ENCODE peak calls at places on chromosomes 1 and 21, in nine cellular contexts. Z, H, I, F, N, D, A, W and L are unnamed samples.

GRCh38 chr1:109509176-109510134 is at the start of gene AMIGO1:
- DNase-seq in H (peak), W (peak), Z (no peak), I (peak), N (no peak), D (peak), F (no peak), A (peak), L (peak)

GRCh38 chr1:1623181-1623630 is 7.9 kb downstream of the MIB2 start:
- DNase-seq in N (no peak), W (no peak), Z (no peak), A (no peak), I (no peak), H (no peak), F (no peak), D (no peak), L (no peak)

GRCh38 chr1:186865253-186865652 is 36.5 kb downstream of the PLA2G4A start:
- DNase-seq in H (no peak), I (no peak), N (no peak), D (no peak), F (no peak), A (no peak), W (no peak), Z (no peak), L (no peak)

GRCh38 chr1:78688701-78689100 is 39.1 kb downstream of the IFI44 start:
- DNase-seq in F (no peak), A (no peak), Z (no peak), W (peak), H (peak), N (no peak), D (no peak), I (peak), L (no peak)

GRCh38 chr1:160993544-160993943 is 27.4 kb downstream of the F11R start:
- DNase-seq in D (no peak), I (peak), Z (no peak), H (peak), F (no peak), A (no peak), N (no peak), W (peak), L (no peak)

GRCh38 chr1:91731815-91732214 is 154.1 kb downstream of the TGFBR3 start:
- DNase-seq in H (peak), Z (no peak), A (no peak), N (no peak), F (no peak), D (no peak), I (no peak), W (peak), L (no peak)

GRCh38 chr1:40316595-40317393 is at the start of gene COL9A2:
- DNase-seq in N (no peak), H (peak), W (no peak), I (peak), Z (peak), A (peak), D (peak), F (no peak), L (no peak)

GRCh38 chr1:93615201-93616150 is 66.2 kb downstream of the BCAR3 start:
- DNase-seq in H (peak), D (no peak), A (peak), W (peak), N (no peak), I (peak), F (no peak), Z (no peak), L (no peak)

GRCh38 chr1:66450043-66450514 is 83.9 kb upstream of the SGIP1 start:
- DNase-seq in H (no peak), D (no peak), N (no peak), W (no peak), Z (no peak), A (no peak), F (no peak), I (no peak), L (no peak)

GRCh38 chr1:66443793-66444192 is 90.2 kb upstream of the SGIP1 start:
- DNase-seq in W (peak), D (no peak), Z (no peak), N (no peak), I (no peak), H (no peak), F (no peak), A (no peak), L (no peak)

GRCh38 chr1:66444438-66445265 is 89.3 kb upstream of the SGIP1 start:
- DNase-seq in W (no peak), Z (no peak), N (no peak), D (no peak), H (no peak), A (no peak), I (no peak), F (no peak), L (no peak)

GRCh38 chr1:66446261-66447001 is 87.5 kb upstream of the SGIP1 start:
- DNase-seq in H (peak), F (no peak), N (peak), A (no peak), Z (no peak), I (peak), D (no peak), W (peak), L (no peak)

DNA sequence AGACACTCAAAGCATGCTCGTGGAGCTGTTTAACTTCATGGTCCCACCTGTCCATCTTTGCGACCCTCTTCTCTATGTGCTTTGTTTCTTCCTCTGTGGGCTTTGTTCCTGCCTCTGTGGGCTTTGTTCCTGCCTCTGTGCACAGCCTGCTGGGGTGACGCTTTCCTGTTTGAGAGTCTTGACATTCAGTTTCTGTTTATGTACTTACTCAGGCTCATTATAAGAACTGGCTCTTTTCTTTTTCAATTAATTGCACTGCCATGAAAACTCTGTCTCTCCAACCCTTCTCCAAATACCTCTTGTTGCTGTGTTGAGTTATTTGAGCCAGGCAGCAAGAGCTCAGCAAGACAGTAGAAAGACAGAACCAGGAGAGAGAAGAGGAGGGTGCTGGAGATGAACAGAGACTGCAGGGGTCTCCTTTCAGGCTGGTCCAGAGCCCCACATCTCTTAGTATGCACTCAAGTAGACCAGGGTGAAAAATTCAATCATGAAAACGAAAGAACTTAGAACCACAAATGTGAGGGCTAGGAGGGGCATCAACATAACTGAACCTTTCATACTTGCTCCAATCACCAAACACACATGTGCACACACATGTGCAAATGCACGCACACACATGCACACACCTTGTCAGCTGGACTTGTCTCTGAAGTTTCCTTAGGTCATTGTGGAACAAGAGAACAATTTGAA is 88.3 kb upstream of the SGIP1 start:
- DNase-seq in D (peak), N (no peak), A (no peak), Z (no peak), F (peak), H (no peak), I (no peak), W (peak), L (no peak)
- TF ChIP-seq CTCF in D (no peak), N (no peak), A (no peak), Z (no peak), F (no peak), H (no peak), I (no peak), W (no peak), L (no peak)

GRCh38 chr21:35933466-35933865 is 126.9 kb downstream of the SETD4 start:
- DNase-seq in Z (peak), W (peak), N (peak), F (peak), A (no peak), I (no peak), H (peak), D (no peak), L (no peak)
- TF ChIP-seq CTCF in Z (no peak), W (peak), N (peak), F (no peak), A (no peak), I (no peak), H (no peak), D (no peak), L (no peak)

DNA sequence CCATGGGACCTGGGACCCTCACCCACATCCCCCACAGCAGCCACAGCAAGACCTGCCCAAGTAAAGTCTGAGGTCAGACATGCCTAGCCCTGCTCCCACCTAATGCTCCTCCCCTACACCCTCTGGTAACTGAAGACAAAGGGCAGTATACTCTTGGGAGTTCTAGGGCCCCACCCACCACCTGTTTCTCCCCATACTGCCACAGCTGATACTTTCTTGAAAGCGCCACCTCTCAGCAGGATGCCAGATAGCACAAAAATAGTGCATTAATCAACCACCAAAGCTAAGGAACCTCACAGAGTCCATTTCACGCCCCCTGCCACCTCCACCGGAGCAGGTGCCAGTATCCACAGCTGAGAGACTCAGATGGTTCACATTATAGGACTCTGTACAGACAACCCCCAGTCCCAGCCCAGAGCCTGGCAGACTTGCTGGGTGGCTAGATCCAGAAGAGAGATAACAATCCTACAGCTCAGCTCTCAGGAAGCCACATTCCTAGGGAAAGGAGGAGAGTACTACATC is 238.1 kb downstream of the LRRC40 start:
- DNase-seq in W (no peak), H (no peak), N (no peak), A (no peak), D (no peak), Z (no peak), F (no peak), I (no peak), L (no peak)
- TF ChIP-seq CTCF in W (no peak), H (no peak), N (no peak), A (no peak), D (no peak), Z (no peak), F (no peak), I (no peak), L (no peak)

GRCh38 chr1:156073740-156074139 is 8.5 kb downstream of the MEX3A start:
- DNase-seq in N (no peak), H (no peak), F (no peak), Z (no peak), I (no peak), A (peak), D (no peak), W (no peak), L (no peak)

GRCh38 chr1:156076609-156077429 is 5.4 kb downstream of the MEX3A start:
- DNase-seq in F (no peak), A (peak), W (no peak), Z (no peak), I (no peak), N (no peak), H (no peak), D (peak), L (no peak)

GRCh38 chr1:156075775-156076204 is 6.5 kb downstream of the MEX3A start:
- DNase-seq in A (no peak), H (no peak), N (no peak), W (no peak), Z (no peak), I (no peak), D (no peak), F (no peak), L (no peak)

GRCh38 chr1:156074661-156075060 is 7.6 kb downstream of the MEX3A start:
- DNase-seq in N (no peak), H (no peak), W (no peak), Z (no peak), I (no peak), D (no peak), A (peak), F (no peak), L (no peak)

DNA sequence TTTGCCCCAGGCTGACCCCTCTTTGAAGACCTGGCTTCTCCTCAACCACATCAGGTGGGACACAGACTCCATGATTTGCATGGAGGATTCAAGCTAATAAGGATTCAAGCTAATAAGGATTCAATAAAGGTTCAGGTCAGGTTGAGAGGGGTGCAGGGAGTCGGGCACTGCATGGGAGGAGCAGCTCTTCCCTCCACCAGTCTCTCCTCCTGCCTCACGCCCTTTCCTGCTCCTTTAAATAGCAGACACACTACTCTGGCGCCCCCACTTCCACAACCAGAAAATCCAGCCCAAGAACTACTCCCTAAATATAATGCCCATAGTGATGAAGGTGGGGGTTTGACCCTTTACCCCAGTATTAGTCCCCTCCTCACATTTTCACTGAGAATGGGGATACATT is 7.1 kb downstream of the MEX3A start:
- DNase-seq in H (no peak), N (no peak), D (no peak), Z (no peak), W (peak), I (no peak), A (peak), F (no peak), L (no peak)
- TF ChIP-seq CTCF in H (no peak), N (no peak), D (no peak), Z (no peak), W (no peak), I (no peak), A (no peak), F (no peak), L (no peak)

GRCh38 chr1:172090511-172090817 is 249.2 kb downstream of the DNM3 start:
- DNase-seq in N (no peak), W (no peak), F (no peak), D (no peak), A (no peak), H (no peak), Z (no peak), I (no peak), L (no peak)
- TF ChIP-seq CTCF in N (no peak), W (no peak), F (no peak), D (no peak), A (no peak), H (no peak), Z (no peak), I (no peak), L (no peak)